ENCODE peak calls at places on chromosome 3, in four cellular contexts. T is HFF-Myc, L is A549, P is hepatocyte. H is an unnamed sample.

GRCh38 chr3:65483475-65483874 is 555.2 kb downstream of the MAGI1 start:
- DNase-seq in L (no peak), P (peak), T (no peak), H (no peak)

GRCh38 chr3:63912768-63913588 is 795 bp upstream of the SCAANT1 start:
- DNase-seq in L (peak), P (peak), T (no peak), H (peak)

GRCh38 chr3:13245579-13245978 is 172.3 kb upstream of the IQSEC1 start:
- DNase-seq in L (no peak), T (no peak), P (no peak), H (no peak)

GRCh38 chr3:7764091-7764490 is 737.5 kb upstream of the LMCD1 start:
- DNase-seq in P (no peak), T (no peak), L (no peak), H (no peak)

GRCh38 chr3:12978682-12979081 is 94.5 kb downstream of the IQSEC1 start:
- DNase-seq in L (no peak), T (no peak), P (no peak), H (no peak)

GRCh38 chr3:7760718-7761117 is 740.9 kb upstream of the LMCD1 start:
- DNase-seq in P (no peak), L (no peak), T (no peak), H (no peak)

GRCh38 chr3:116734243-116734642 is 24.7 kb downstream of the TUSC7 start:
- DNase-seq in P (no peak), T (no peak), L (no peak), H (no peak)

GRCh38 chr3:114569186-114569585 is 275.4 kb downstream of the TIGIT start:
- DNase-seq in P (no peak), L (no peak), T (no peak), H (no peak)

DNA sequence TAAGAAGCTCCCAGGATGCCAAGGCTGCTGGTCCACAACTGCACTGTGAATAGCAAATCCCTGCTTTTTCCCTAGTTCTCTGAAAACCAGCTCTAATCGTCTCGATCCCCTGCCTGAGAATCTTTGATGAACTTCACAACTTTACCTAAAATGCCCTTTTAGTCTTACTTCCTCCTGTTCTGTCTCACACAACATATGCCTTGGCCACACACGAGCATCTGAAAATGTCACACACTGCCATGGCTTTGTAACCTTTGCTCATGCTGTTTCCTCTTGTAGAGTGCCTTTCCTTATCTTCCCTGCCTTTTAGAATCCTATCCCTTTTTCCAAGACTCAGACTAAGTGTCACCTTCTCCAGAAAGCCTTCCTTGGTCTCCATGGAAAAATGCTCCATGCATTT is 71.4 kb upstream of the HACD2 start:
- DNase-seq in P (no peak), T (no peak), L (no peak), H (no peak)
- TF ChIP-seq CTCF in P (no peak), T (no peak), L (no peak), H (no peak)

DNA sequence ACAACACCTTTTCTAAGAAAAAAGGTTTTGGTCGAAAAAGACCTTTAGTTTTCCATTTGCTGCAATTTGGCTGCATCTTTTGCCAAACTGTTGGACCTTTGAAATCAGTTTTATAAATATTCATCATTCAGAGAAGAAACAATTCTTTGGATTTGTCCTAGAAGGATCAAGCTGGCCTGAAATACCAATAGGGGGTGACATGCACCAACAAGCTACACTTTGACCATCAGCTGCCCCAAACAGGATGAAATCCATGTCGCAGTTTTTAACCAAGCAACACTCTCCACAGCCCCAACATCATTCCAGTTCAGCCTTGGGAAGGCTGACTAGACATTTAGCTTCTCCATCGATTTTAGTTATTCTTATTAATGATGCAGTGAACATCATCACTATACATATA is 9.8 kb downstream of the RPL15 start:
- DNase-seq in P (no peak), T (no peak), L (peak), H (no peak)
- TF ChIP-seq CTCF in P (no peak), T (no peak), L (peak), H (no peak)

GRCh38 chr3:100577382-100578008 is 31.9 kb upstream of the ADGRG7 start:
- DNase-seq in P (no peak), L (no peak), T (no peak), H (no peak)
- TF ChIP-seq CTCF in P (no peak), L (no peak), T (no peak), H (no peak)

DNA sequence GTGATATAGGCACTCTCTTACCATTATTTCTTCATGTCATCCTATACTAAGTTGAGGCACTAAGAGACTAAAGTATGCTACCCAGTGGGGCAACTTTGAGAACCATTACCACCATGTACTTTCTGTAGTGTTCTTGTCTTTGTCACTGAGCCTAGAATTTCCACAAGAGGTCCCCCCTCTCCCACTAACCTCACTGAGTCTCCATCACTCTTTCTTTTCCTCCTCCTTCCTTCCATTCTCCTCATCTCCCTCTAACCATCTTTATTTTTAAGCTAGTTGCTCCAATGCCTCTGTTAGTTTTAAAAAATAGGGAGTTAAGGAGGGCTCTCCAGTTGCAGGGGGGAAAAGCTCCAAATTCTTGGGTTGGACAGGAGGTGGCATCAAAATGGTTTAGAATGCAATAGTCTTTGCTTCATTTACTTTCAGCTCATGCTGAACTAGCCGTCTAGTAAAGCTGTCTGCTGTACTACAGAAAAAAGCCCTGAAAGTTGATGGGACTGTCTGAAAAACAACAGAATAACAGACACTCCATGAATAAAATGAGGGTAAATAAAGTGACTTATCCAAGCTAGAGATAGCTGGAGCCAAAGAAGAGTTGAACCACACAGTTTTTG is 85.1 kb upstream of the MYRIP start:
- DNase-seq in T (no peak), L (no peak), P (no peak), H (no peak)
- TF ChIP-seq CTCF in T (peak), L (no peak), P (peak), H (peak)